ENCODE peak calls at places on chromosomes 7 and 10, in nine cellular contexts. P, I, G, C, M, T, Z, J and F are unnamed samples.

GRCh38 chr10:43372751-43373445 is 1.5 kb downstream of the FXYD4 start:
- DNase-seq in P (no peak), I (no peak), G (no peak), C (no peak), M (no peak), T (peak; percentile 22), Z (no peak), J (no peak), F (no peak)

GRCh38 chr7:105721571-105722104 is 140.3 kb upstream of the EFCAB10 start:
- DNase-seq in P (no peak), I (no peak), G (no peak), C (no peak), M (no peak), T (no peak), Z (no peak), J (no peak), F (no peak)

GRCh38 chr7:104035351-104035750 is 45.9 kb upstream of the RELN start:
- DNase-seq in P (no peak), I (no peak), G (no peak), C (no peak), M (no peak), T (no peak), Z (no peak), J (no peak), F (no peak)

GRCh38 chr10:132065491-132066105 is at the start of gene JAKMIP3:
- DNase-seq in P (peak; percentile 98), I (peak; percentile 17), G (peak; percentile 88), C (peak; percentile 90), M (peak; percentile 59), T (no peak), Z (peak; percentile 85), J (no peak), F (peak; percentile 93)

GRCh38 chr7:81297317-81297716 is 378.5 kb upstream of the SEMA3C start:
- DNase-seq in P (peak; percentile 3), I (peak; percentile 30), G (no peak), C (no peak), M (no peak), T (no peak), Z (no peak), J (no peak), F (no peak)

GRCh38 chr10:64733980-64734379 is 1212.8 kb downstream of the REEP3 start:
- DNase-seq in P (no peak), I (peak; percentile 36), G (no peak), C (peak; percentile 38), M (no peak), T (no peak), Z (no peak), J (no peak), F (peak; percentile 35)

GRCh38 chr10:91796332-91797076 is 1.7 kb upstream of the TNKS2 start:
- DNase-seq in P (no peak), I (peak; percentile 72), G (no peak), C (peak; percentile 54), M (no peak), T (peak; percentile 55), Z (no peak), J (peak; percentile 64), F (no peak)

GRCh38 chr7:158114056-158114850 is 473.4 kb downstream of the PTPRN2 start:
- DNase-seq in P (no peak), I (no peak), G (no peak), C (no peak), M (no peak), T (no peak), Z (no peak), J (no peak), F (no peak)

GRCh38 chr7:22597845-22598244 is 97.9 kb upstream of the STEAP1B start:
- DNase-seq in P (peak; percentile 88), I (no peak), G (peak; percentile 69), C (no peak), M (no peak), T (no peak), Z (peak; percentile 60), J (no peak), F (peak; percentile 92)

GRCh38 chr7:25926439-25926838 is 225.6 kb upstream of the NFE2L3 start:
- DNase-seq in P (no peak), I (no peak), G (no peak), C (no peak), M (no peak), T (no peak), Z (no peak), J (no peak), F (no peak)

GRCh38 chr7:112511451-112512220 is 30.8 kb downstream of the LSMEM1 start:
- DNase-seq in P (no peak), I (no peak), G (no peak), C (no peak), M (no peak), T (no peak), Z (no peak), J (no peak), F (no peak)

GRCh38 chr7:144019457-144019856 is 19.3 kb downstream of the OR6B1 start:
- DNase-seq in P (peak; percentile 92), I (no peak), G (peak; percentile 84), C (peak; percentile 62), M (peak; percentile 69), T (no peak), Z (peak; percentile 66), J (no peak), F (peak; percentile 99)

GRCh38 chr10:59384761-59385160 is 22.4 kb upstream of the FAM13C start:
- DNase-seq in P (no peak), I (no peak), G (peak; percentile 67), C (no peak), M (no peak), T (no peak), Z (no peak), J (no peak), F (peak; percentile 46)

GRCh38 chr7:151796091-151796870 is 80.6 kb downstream of the PRKAG2 start:
- DNase-seq in P (peak; percentile 91), I (peak; percentile 86), G (peak; percentile 48), C (peak; percentile 41), M (no peak), T (peak; percentile 61), Z (peak; percentile 84), J (no peak), F (no peak)

GRCh38 chr7:130210181-130210935 is 2.7 kb downstream of the SSMEM1 start:
- DNase-seq in P (peak; percentile 79), I (no peak), G (no peak), C (no peak), M (no peak), T (no peak), Z (peak; percentile 46), J (no peak), F (no peak)

GRCh38 chr10:21526184-21526951 is 886 bp upstream of the SKIDA1 start:
- DNase-seq in P (peak; percentile 84), I (peak; percentile 23), G (peak; percentile 80), C (no peak), M (no peak), T (peak; percentile 88), Z (no peak), J (peak; percentile 55), F (peak; percentile 60)

GRCh38 chr10:132069849-132070182 is 4.1 kb downstream of the JAKMIP3 start:
- DNase-seq in P (no peak), I (no peak), G (no peak), C (no peak), M (no peak), T (no peak), Z (no peak), J (no peak), F (no peak)

DNA sequence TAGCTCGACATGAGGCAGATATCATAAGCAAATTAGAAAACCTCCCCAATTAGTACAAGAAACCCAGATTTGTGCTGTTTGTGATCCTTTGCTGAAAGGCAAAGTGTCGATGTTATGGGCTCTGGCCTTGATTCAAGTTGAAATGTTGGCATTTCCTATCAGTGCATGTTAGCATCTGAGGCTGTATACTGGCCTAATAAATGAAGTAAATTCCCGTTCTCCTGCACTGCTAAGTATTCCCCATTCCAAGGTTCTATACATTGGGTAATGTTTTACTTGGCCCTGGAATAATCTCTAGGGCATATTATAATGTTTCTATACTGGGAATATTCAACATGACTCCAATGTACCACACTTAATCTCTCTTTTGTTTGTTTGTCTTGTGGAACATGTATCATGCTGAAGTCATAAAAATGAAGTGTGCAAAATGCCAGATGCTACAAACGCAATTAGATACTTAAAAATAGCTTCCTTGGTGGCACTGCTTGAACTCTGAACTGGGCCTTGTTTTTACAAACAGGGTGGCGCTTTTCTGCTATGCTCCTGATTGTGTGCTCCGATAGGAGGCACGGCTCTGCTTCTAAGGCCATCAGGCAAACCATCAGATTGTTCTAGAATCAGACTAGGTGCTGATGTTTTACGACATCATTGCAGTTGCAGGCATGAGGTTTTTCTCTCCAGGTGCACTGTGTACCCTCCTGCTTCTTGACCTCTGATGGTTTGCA is 156.7 kb upstream of the TCF7L2 start:
- DNase-seq in P (peak; percentile 61), I (peak; percentile 94), G (peak; percentile 18), C (no peak), M (no peak), T (no peak), Z (no peak), J (no peak), F (no peak)
- H3K4me3 ChIP-seq in P (peak overlapping the region; percentile 65), I (no peak overlapping the region), G (peak overlapping the region; percentile 12), C (no peak overlapping the region), M (no peak overlapping the region), T (no peak overlapping the region), Z (no peak overlapping the region), J (peak overlapping the region; percentile 13), F (no peak overlapping the region)

DNA sequence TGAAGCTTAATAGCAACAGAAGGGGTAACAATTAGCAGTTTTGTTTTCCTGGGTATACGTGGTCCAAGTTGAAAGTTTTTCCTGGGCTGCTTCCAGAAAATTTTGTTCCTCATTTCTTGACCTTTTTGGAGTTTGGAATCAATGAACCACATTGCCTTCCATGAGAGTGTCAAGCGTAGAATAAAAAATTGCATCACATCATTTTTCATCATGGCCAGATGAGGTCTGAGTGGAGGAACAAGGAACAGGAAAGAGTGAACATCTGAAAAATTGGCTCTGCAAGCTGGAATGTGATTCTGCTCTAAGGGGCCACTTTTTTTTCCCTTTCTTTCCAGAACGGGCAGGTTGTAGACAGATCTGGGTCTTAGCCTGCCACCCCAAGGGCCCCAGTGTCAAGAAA is 537.1 kb upstream of the MGMT start:
- DNase-seq in P (no peak), I (no peak), G (no peak), C (no peak), M (no peak), T (no peak), Z (no peak), J (no peak), F (no peak)
- H3K27me3 ChIP-seq in P (no peaks in the 10 kb centered on the region), I (no peaks in the 10 kb centered on the region), G (no peaks in the 10 kb centered on the region), C (no peaks in the 10 kb centered on the region), M (no peaks in the 10 kb centered on the region), T (no peaks in the 10 kb centered on the region), Z (peaks cover 29% of the 10 kb centered on the region), J (no peaks in the 10 kb centered on the region), F (no peaks in the 10 kb centered on the region)

GRCh38 chr7:64516451-64516850 is 46.4 kb downstream of the ZNF680 start:
- DNase-seq in P (no peak), I (no peak), G (peak; percentile 16), C (no peak), M (no peak), T (no peak), Z (no peak), J (no peak), F (no peak)
- H3K36me3 ChIP-seq in P (peaks cover 19% of the 10 kb centered on the region), I (no peaks in the 10 kb centered on the region), G (peaks cover 18% of the 10 kb centered on the region), C (no peaks in the 10 kb centered on the region), M (no peaks in the 10 kb centered on the region), T (no peaks in the 10 kb centered on the region), Z (peaks cover 10% of the 10 kb centered on the region), J (no peaks in the 10 kb centered on the region), F (peaks cover 7% of the 10 kb centered on the region)

DNA sequence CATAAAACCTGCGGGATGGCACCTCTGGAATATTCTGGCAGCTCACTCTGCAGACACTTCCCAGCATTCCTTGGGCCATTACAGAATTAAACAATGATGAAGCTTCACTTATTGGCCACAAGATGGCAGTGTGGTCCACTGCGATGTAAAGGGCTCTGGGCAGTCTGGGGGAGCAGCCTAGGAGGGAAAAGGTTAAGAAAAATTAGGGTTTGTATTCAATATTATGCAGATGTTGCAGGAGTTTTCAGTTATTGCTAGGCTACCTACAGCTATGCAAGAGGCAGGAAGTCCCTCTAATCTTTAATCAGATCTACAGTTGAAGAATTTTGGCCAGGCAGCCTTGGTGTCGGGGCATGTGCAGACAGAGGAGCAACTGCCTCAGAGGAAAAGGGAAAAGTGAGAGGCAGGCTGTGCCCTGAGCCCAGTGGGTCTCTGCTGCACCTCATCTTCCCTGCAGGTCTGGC is 233.2 kb upstream of the PRSS1 start:
- DNase-seq in P (peak; percentile 77), I (peak; percentile 83), G (peak; percentile 45), C (peak; percentile 77), M (no peak), T (no peak), Z (peak; percentile 87), J (peak; percentile 18), F (no peak)
- H3K4me3 ChIP-seq in P (no peak overlapping the region), I (no peak overlapping the region), G (no peak overlapping the region), C (no peak overlapping the region), M (no peak overlapping the region), T (no peak overlapping the region), Z (no peak overlapping the region), J (no peak overlapping the region), F (no peak overlapping the region)